ENCODE peak calls at places on chromosomes 3 and 15, in ten cellular contexts. S is RKO; H is activated T-helper 1 cell treated with Interleukin-2 at 50 U/mL for 16 hours; W is thoracic aorta; Y is fibroblast of the conjunctiva; G is glutamatergic neuron; Q is brain microvascular endothelial cell; T is activated CD8-positive, alpha-beta memory T cell treated with anti-CD3 and anti-CD28 coated beads, Interleukin-2, amount 50 U/mL, for 4 hours; K is GM04504; O is NCI-H460. A is an unnamed sample.

GRCh38 chr3:9944271-9944670 is 7.9 kb downstream of the PRRT3 start:
- DNase-seq in S (no peak), H (no peak), W (no peak), Y (no peak), G (no peak), Q (no peak), T (no peak), K (no peak), O (no peak), A (no peak)

GRCh38 chr3:23650371-23651140 is 155.2 kb upstream of the UBE2E1 start:
- DNase-seq in S (peak), H (no peak), W (no peak), Y (peak), G (no peak), Q (peak), T (no peak), K (peak), O (peak), A (no peak)

GRCh38 chr15:42348083-42348482 is 11.2 kb upstream of the CAPN3 start:
- DNase-seq in S (peak), H (no peak), W (no peak), Y (no peak), G (no peak), Q (peak), T (no peak), K (peak), O (no peak), A (no peak)

GRCh38 chr3:69698728-69699127 is 40.5 kb upstream of the MITF start:
- DNase-seq in S (no peak), H (no peak), W (no peak), Y (no peak), G (no peak), Q (no peak), T (no peak), K (no peak), O (no peak), A (no peak)

GRCh38 chr3:12470680-12471079 is 13.6 kb upstream of the TSEN2 start:
- DNase-seq in S (no peak), H (no peak), W (no peak), Y (no peak), G (no peak), Q (no peak), T (no peak), K (no peak), O (no peak), A (no peak)

GRCh38 chr15:43920815-43921214 is 94.0 kb downstream of the WDR76 start:
- DNase-seq in S (no peak), H (no peak), W (no peak), Y (no peak), G (peak), Q (peak), T (no peak), K (no peak), O (no peak), A (no peak)

GRCh38 chr3:184345678-184346144 is 8.3 kb downstream of the FAM131A start:
- DNase-seq in S (peak), H (no peak), W (no peak), Y (no peak), G (no peak), Q (peak), T (no peak), K (no peak), O (peak), A (no peak)

GRCh38 chr3:190514163-190515153 is 573 bp downstream of the IL1RAP start:
- DNase-seq in S (peak), H (peak), W (no peak), Y (no peak), G (peak), Q (peak), T (peak), K (no peak), O (no peak), A (peak)

GRCh38 chr3:72238836-72239235 is 453.9 kb upstream of the PROK2 start:
- DNase-seq in S (no peak), H (no peak), W (no peak), Y (no peak), G (no peak), Q (no peak), T (no peak), K (no peak), O (no peak), A (no peak)

GRCh38 chr3:138184994-138185393 is 2.1 kb upstream of the ARMC8 start:
- DNase-seq in S (peak), H (no peak), W (no peak), Y (no peak), G (no peak), Q (no peak), T (no peak), K (no peak), O (no peak), A (no peak)

GRCh38 chr3:159733194-159733860 is 255.3 kb upstream of the IL12A start:
- DNase-seq in S (no peak), H (no peak), W (no peak), Y (peak), G (no peak), Q (peak), T (no peak), K (no peak), O (no peak), A (no peak)

GRCh38 chr3:20222274-20222673 is 36.3 kb upstream of the SGO1 start:
- DNase-seq in S (no peak), H (no peak), W (no peak), Y (no peak), G (no peak), Q (no peak), T (no peak), K (no peak), O (no peak), A (no peak)

GRCh38 chr3:184636774-184637316 is 75.0 kb downstream of the MAGEF1 start:
- DNase-seq in S (no peak), H (no peak), W (no peak), Y (peak), G (no peak), Q (peak), T (peak), K (peak), O (no peak), A (no peak)

GRCh38 chr15:67931861-67932260 is 92.0 kb upstream of the RNU6-1 start:
- DNase-seq in S (no peak), H (no peak), W (no peak), Y (no peak), G (no peak), Q (no peak), T (no peak), K (no peak), O (no peak), A (no peak)

GRCh38 chr15:99929266-99929665 is 196.0 kb upstream of the LYSMD4 start:
- DNase-seq in S (no peak), H (no peak), W (no peak), Y (no peak), G (no peak), Q (no peak), T (no peak), K (no peak), O (no peak), A (no peak)

GRCh38 chr15:51561271-51561670 is 61.3 kb downstream of the DMXL2 start:
- DNase-seq in S (peak), H (no peak), W (no peak), Y (no peak), G (no peak), Q (no peak), T (no peak), K (no peak), O (no peak), A (no peak)

GRCh38 chr3:141981084-141981483 is 104.6 kb downstream of the ATP1B3 start:
- DNase-seq in S (no peak), H (no peak), W (no peak), Y (no peak), G (no peak), Q (no peak), T (no peak), K (no peak), O (no peak), A (no peak)

GRCh38 chr3:186476044-186476468 is 68.1 kb downstream of the CRYGS start:
- DNase-seq in S (no peak), H (no peak), W (no peak), Y (no peak), G (no peak), Q (no peak), T (no peak), K (no peak), O (no peak), A (no peak)

GRCh38 chr3:42025388-42026138 is 63.7 kb upstream of the ULK4 start:
- DNase-seq in S (peak), H (no peak), W (peak), Y (peak), G (peak), Q (peak), T (no peak), K (peak), O (peak), A (no peak)

GRCh38 chr3:60045686-60046085 is 995.9 kb upstream of the CFAP20DC start:
- DNase-seq in S (no peak), H (no peak), W (no peak), Y (no peak), G (no peak), Q (no peak), T (no peak), K (no peak), O (no peak), A (no peak)

GRCh38 chr3:53772562-53773329 is 73.5 kb downstream of the CHDH start:
- DNase-seq in S (no peak), H (no peak), W (no peak), Y (peak), G (no peak), Q (no peak), T (no peak), K (no peak), O (no peak), A (no peak)

GRCh38 chr3:139318431-139318816 is 25.4 kb upstream of the MRPS22 start:
- DNase-seq in S (no peak), H (no peak), W (no peak), Y (no peak), G (no peak), Q (no peak), T (no peak), K (no peak), O (no peak), A (no peak)

GRCh38 chr15:59516655-59517461 is 78.9 kb downstream of the FAM81A start:
- DNase-seq in S (no peak), H (no peak), W (no peak), Y (no peak), G (no peak), Q (no peak), T (no peak), K (no peak), O (no peak), A (no peak)

GRCh38 chr15:48385031-48385430 is 53.8 kb downstream of the DUT start:
- DNase-seq in S (no peak), H (no peak), W (no peak), Y (no peak), G (no peak), Q (no peak), T (no peak), K (no peak), O (no peak), A (no peak)

GRCh38 chr3:43285644-43286043 is 696 bp upstream of the SNRK start:
- DNase-seq in S (no peak), H (no peak), W (no peak), Y (no peak), G (no peak), Q (no peak), T (no peak), K (no peak), O (no peak), A (no peak)

GRCh38 chr3:129623447-129624118 is 17.1 kb upstream of the PLXND1 start:
- DNase-seq in S (no peak), H (no peak), W (no peak), Y (no peak), G (no peak), Q (no peak), T (no peak), K (no peak), O (no peak), A (no peak)

GRCh38 chr3:67090472-67090871 is 92.4 kb downstream of the KBTBD8 start:
- DNase-seq in S (peak), H (no peak), W (no peak), Y (peak), G (no peak), Q (peak), T (no peak), K (no peak), O (no peak), A (no peak)

GRCh38 chr15:80153900-80154299 is 1.1 kb downstream of the FAH start:
- DNase-seq in S (peak), H (no peak), W (no peak), Y (no peak), G (no peak), Q (no peak), T (no peak), K (no peak), O (no peak), A (no peak)

GRCh38 chr3:13064964-13065363 is 8.3 kb downstream of the IQSEC1 start:
- DNase-seq in S (no peak), H (no peak), W (no peak), Y (no peak), G (no peak), Q (no peak), T (no peak), K (no peak), O (no peak), A (no peak)

GRCh38 chr15:50137330-50137761 is 18.3 kb upstream of the ATP8B4 start:
- DNase-seq in S (peak), H (no peak), W (no peak), Y (peak), G (no peak), Q (peak), T (no peak), K (peak), O (peak), A (no peak)

GRCh38 chr3:56154297-56154696 is 314.0 kb downstream of the ERC2 start:
- DNase-seq in S (peak), H (no peak), W (no peak), Y (no peak), G (no peak), Q (no peak), T (no peak), K (no peak), O (no peak), A (no peak)

A was measured in activated naive CD8-positive, alpha-beta T cell treated with anti-CD3 and anti-CD28 coated beads, Interleukin-2, amount 10 ng/mL, durations not matched to agents 7 days and 5 days.